ENCODE peak calls at places on chromosomes 6 and 20, in four cellular contexts. One of them, this sample, is unnamed.
A peak's percentile ranks its signal among the peaks of the same experiment; 100 is the strongest.

GRCh38 chr6:12602951-12603710 is 113.4 kb upstream of the PHACTR1 start:
- DNase-seq in fibroblast of the aortic adventitia: peak; percentile 95
- DNase-seq in epithelial cell of esophagus: peak; percentile 78
- DNase-seq in OCI-LY7: peak; percentile 77
- DNase-seq in this sample: no peak

GRCh38 chr20:35305682-35306556 is 13.7 kb upstream of the FAM83C start:
- DNase-seq in fibroblast of the aortic adventitia: peak; percentile 97
- DNase-seq in OCI-LY7: no peak
- DNase-seq in epithelial cell of esophagus: peak; percentile 100
- DNase-seq in this sample: no peak

GRCh38 chr20:53698321-53698978 is 104.8 kb upstream of the ZNF217 start:
- DNase-seq in fibroblast of the aortic adventitia: no peak
- DNase-seq in epithelial cell of esophagus: no peak
- DNase-seq in OCI-LY7: no peak
- DNase-seq in this sample: peak; percentile 26

GRCh38 chr6:37756141-37756540 is 58.5 kb upstream of the MDGA1 start:
- DNase-seq in fibroblast of the aortic adventitia: no peak
- DNase-seq in epithelial cell of esophagus: no peak
- DNase-seq in OCI-LY7: no peak
- DNase-seq in this sample: no peak

GRCh38 chr6:11803596-11803981 is 25.0 kb upstream of the ADTRP start:
- DNase-seq in epithelial cell of esophagus: no peak
- DNase-seq in fibroblast of the aortic adventitia: no peak
- DNase-seq in OCI-LY7: no peak
- DNase-seq in this sample: no peak

GRCh38 chr6:119479860-119480655 is 130.5 kb upstream of the MAN1A1 start:
- DNase-seq in fibroblast of the aortic adventitia: peak; percentile 78
- DNase-seq in OCI-LY7: no peak
- DNase-seq in epithelial cell of esophagus: peak; percentile 74
- DNase-seq in this sample: no peak

GRCh38 chr6:40308533-40309306 is 278.4 kb downstream of the LRFN2 start:
- DNase-seq in fibroblast of the aortic adventitia: peak; percentile 40
- DNase-seq in OCI-LY7: peak; percentile 59
- DNase-seq in epithelial cell of esophagus: peak; percentile 45
- DNase-seq in this sample: peak; percentile 73

GRCh38 chr6:108921547-108922331 is 73.5 kb downstream of the ARMC2 start:
- DNase-seq in OCI-LY7: no peak
- DNase-seq in epithelial cell of esophagus: peak; percentile 39
- DNase-seq in fibroblast of the aortic adventitia: peak; percentile 98
- DNase-seq in this sample: no peak

GRCh38 chr6:149405823-149406765 is 6.0 kb downstream of the SUMO4 start:
- DNase-seq in epithelial cell of esophagus: peak; percentile 52
- DNase-seq in OCI-LY7: no peak
- DNase-seq in fibroblast of the aortic adventitia: peak; percentile 51
- DNase-seq in this sample: no peak

GRCh38 chr6:160297310-160297709 is 38.7 kb upstream of the SLC22A2 start:
- DNase-seq in epithelial cell of esophagus: peak; percentile 18
- DNase-seq in OCI-LY7: no peak
- DNase-seq in fibroblast of the aortic adventitia: no peak
- DNase-seq in this sample: no peak
- TF ChIP-seq CTCF in epithelial cell of esophagus: no peak
- TF ChIP-seq CTCF in OCI-LY7: no peak
- TF ChIP-seq CTCF in fibroblast of the aortic adventitia: no peak
- TF ChIP-seq CTCF in this sample: no peak

DNA sequence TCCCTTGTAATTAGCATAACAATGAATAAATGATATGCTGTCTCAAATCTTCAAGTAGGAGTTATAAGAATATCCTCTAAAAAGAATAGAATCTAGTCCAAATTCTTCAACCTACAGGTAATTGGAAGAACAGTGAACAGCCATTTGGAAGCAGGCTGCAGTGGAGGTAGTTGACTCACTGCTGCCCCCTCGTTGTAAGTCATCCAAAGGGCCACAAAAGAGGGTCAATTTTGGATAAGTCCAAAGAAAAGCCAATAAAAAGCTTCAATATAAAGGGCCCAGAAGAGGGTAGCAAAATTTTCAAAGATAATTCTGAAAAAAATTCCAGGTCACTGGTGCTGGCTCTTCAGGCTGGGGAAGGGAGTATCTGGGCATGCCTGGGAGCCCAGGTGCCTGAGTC is 60.8 kb upstream of the SSTR4 start:
- DNase-seq in fibroblast of the aortic adventitia: peak; percentile 17
- DNase-seq in OCI-LY7: peak; percentile 2
- DNase-seq in epithelial cell of esophagus: peak; percentile 55
- DNase-seq in this sample: no peak
- TF ChIP-seq CTCF in fibroblast of the aortic adventitia: peak; percentile 38
- TF ChIP-seq CTCF in OCI-LY7: peak; percentile 69
- TF ChIP-seq CTCF in epithelial cell of esophagus: peak; percentile 51
- TF ChIP-seq CTCF in this sample: no peak

GRCh38 chr6:42507901-42508300 is 55.9 kb upstream of the UBR2 start:
- DNase-seq in epithelial cell of esophagus: no peak
- DNase-seq in OCI-LY7: no peak
- DNase-seq in fibroblast of the aortic adventitia: peak; percentile 19
- DNase-seq in this sample: no peak

GRCh38 chr6:42512498-42513042 is 51.3 kb upstream of the UBR2 start:
- DNase-seq in epithelial cell of esophagus: no peak
- DNase-seq in fibroblast of the aortic adventitia: no peak
- DNase-seq in OCI-LY7: no peak
- DNase-seq in this sample: no peak

GRCh38 chr6:42511803-42512422 is 51.9 kb upstream of the UBR2 start:
- DNase-seq in fibroblast of the aortic adventitia: peak; percentile 63
- DNase-seq in epithelial cell of esophagus: peak; percentile 32
- DNase-seq in OCI-LY7: no peak
- DNase-seq in this sample: no peak

GRCh38 chr6:42509765-42510164 is 54.1 kb upstream of the UBR2 start:
- DNase-seq in epithelial cell of esophagus: no peak
- DNase-seq in fibroblast of the aortic adventitia: no peak
- DNase-seq in OCI-LY7: no peak
- DNase-seq in this sample: no peak

DNA sequence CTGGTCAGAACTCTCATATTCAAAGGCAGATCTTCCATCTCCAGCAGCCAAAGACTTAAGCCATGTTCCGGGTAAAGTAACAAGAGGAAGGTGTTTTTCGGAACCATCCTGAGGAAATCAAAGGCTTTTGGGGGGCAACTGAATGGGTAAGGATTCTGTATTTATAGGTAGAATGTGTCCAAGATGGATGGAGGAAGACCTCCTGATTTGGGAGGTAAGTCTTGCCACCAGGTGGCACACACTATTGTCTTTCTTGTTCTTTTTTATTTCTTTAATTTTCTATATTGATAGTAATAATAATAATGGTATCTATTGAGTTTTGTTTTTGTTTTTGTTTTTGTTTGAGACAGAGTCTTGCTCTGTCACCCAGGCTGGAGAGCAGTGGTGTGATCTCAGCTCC is 53.0 kb upstream of the UBR2 start:
- DNase-seq in fibroblast of the aortic adventitia: no peak
- DNase-seq in epithelial cell of esophagus: no peak
- DNase-seq in OCI-LY7: no peak
- DNase-seq in this sample: no peak
- TF ChIP-seq CTCF in fibroblast of the aortic adventitia: no peak
- TF ChIP-seq CTCF in epithelial cell of esophagus: peak; percentile 28
- TF ChIP-seq CTCF in OCI-LY7: peak; percentile 51
- TF ChIP-seq CTCF in this sample: no peak

DNA sequence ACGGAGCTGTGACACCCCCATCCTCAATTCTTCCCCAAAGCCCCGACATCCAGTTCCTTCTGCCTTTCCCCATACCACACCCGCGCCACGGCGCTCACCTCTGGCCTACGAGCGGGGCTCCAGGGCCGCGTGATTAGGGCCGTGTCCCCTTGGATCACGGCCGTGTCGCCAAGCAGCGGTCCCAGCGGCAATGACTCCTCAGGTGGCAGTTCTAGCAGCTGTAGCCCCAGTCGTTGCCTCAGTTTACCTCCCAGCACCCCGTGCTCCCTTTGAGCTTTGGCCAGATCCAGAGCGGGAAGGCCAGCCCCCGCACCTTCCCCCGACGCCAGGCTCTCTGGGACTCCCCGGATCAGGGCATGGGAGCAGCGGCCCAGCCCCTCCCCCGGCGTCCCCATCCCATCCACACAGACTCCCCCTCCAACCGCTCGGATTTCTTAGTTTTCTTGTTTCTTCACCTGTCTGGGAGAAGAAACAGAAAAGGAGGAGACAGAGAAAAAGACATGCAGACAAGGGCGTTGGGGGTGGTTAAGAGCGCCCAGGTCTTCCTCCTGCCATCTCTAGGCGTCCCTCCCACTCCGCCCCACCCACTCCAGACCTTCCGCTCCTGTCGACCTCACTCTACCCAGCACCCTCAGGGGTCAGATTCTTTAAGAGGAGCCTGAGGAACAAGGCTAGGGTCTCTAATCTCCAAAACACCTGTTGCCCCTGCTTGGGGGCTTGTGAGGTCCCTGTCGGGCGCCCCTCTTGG is at the start of gene DDAH2:
- DNase-seq in epithelial cell of esophagus: no peak
- DNase-seq in OCI-LY7: no peak
- DNase-seq in fibroblast of the aortic adventitia: no peak
- DNase-seq in this sample: no peak
- TF ChIP-seq CTCF in epithelial cell of esophagus: peak; percentile 57
- TF ChIP-seq CTCF in OCI-LY7: peak; percentile 91
- TF ChIP-seq CTCF in fibroblast of the aortic adventitia: peak; percentile 37
- TF ChIP-seq CTCF in this sample: no peak

DNA sequence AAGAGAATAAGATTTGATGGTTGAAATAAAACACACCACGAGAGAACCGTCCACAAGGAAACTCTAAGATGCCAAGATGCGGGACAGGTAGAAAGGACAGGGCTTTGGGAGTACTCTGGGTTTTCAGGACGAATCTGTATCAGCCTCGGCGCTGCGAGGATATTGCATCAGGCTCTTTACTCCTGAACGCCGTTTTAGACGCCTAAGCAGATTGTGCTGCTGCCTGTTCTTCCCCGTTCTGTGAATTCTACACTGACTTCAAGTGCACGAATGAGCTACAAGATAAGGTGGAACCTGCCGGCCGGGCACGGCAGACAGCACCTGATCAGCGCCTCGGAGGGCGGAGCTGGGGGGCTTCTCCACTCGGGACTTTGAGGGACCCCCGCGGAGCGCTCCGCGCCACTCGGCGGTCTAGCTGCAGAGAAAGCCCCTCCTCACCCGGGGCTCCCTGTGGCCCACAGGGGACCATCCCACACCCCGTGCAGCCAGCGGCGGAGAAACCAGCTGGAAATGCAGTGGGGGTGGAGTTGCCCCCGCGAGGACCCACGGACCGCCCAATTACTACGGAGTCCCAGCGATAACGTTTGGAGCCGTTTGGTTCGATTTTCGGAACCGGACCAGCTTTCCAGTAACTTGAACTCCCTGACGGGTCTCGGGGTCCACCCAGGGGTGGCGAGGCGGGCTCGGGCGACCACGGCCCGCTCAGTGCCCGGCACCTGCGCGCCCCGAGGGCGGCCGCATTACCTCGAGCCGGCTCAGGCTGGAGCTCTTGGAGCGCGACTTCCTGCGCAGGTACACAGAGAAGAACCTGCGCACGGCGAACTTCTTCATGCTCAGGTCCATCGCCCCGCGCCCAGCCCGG is 643 bp downstream of the RPS6KA2 start:
- DNase-seq in epithelial cell of esophagus: peak; percentile 67
- DNase-seq in OCI-LY7: no peak
- DNase-seq in fibroblast of the aortic adventitia: peak; percentile 63
- DNase-seq in this sample: peak; percentile 29
- TF ChIP-seq CTCF in epithelial cell of esophagus: no peak
- TF ChIP-seq CTCF in OCI-LY7: no peak
- TF ChIP-seq CTCF in fibroblast of the aortic adventitia: no peak
- TF ChIP-seq CTCF in this sample: no peak

GRCh38 chr6:68958327-68958726 is 323.2 kb downstream of the ADGRB3 start:
- DNase-seq in OCI-LY7: peak; percentile 16
- DNase-seq in epithelial cell of esophagus: peak; percentile 6
- DNase-seq in fibroblast of the aortic adventitia: peak; percentile 5
- DNase-seq in this sample: no peak
- TF ChIP-seq CTCF in OCI-LY7: peak; percentile 66
- TF ChIP-seq CTCF in epithelial cell of esophagus: peak; percentile 23
- TF ChIP-seq CTCF in fibroblast of the aortic adventitia: no peak
- TF ChIP-seq CTCF in this sample: peak; percentile 6

DNA sequence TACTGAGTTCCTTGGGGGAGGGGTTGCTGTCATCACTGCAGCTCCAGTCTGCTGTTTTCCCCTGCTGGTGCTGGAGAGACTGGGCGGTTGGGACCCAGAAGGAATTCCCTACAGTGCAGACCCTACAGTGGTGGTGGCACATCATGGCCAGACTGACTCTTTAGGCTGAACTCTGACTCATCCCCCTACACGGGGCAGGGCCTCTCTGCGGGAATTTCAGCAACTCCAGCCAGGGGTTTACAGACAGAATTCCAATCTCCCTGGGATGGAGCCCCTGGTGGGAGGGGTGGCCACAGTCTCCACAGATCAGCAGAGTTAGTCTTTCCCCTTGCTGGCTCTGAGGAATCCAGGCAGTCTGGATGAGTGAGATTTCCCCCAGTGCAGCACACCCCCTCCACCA is 46.9 kb upstream of the MAPK13 start:
- DNase-seq in epithelial cell of esophagus: no peak
- DNase-seq in fibroblast of the aortic adventitia: no peak
- DNase-seq in OCI-LY7: no peak
- DNase-seq in this sample: no peak
- TF ChIP-seq CTCF in epithelial cell of esophagus: no peak
- TF ChIP-seq CTCF in fibroblast of the aortic adventitia: no peak
- TF ChIP-seq CTCF in OCI-LY7: no peak
- TF ChIP-seq CTCF in this sample: no peak

GRCh38 chr6:45375449-45375848 is 2.3 kb downstream of the SUPT3H start:
- DNase-seq in fibroblast of the aortic adventitia: no peak
- DNase-seq in OCI-LY7: no peak
- DNase-seq in epithelial cell of esophagus: no peak
- DNase-seq in this sample: no peak

GRCh38 chr6:45377041-45377554 is 636 bp downstream of the SUPT3H start:
- DNase-seq in epithelial cell of esophagus: peak; percentile 17
- DNase-seq in OCI-LY7: peak; percentile 14
- DNase-seq in fibroblast of the aortic adventitia: peak; percentile 38
- DNase-seq in this sample: peak; percentile 8

GRCh38 chr6:45377555-45378323 is at the start of gene SUPT3H:
- DNase-seq in epithelial cell of esophagus: peak; percentile 91
- DNase-seq in OCI-LY7: peak; percentile 92
- DNase-seq in fibroblast of the aortic adventitia: peak; percentile 90
- DNase-seq in this sample: peak; percentile 91

GRCh38 chr6:45376310-45377040 is 1.3 kb downstream of the SUPT3H start:
- DNase-seq in epithelial cell of esophagus: peak; percentile 6
- DNase-seq in fibroblast of the aortic adventitia: peak; percentile 84
- DNase-seq in OCI-LY7: no peak
- DNase-seq in this sample: no peak

DNA sequence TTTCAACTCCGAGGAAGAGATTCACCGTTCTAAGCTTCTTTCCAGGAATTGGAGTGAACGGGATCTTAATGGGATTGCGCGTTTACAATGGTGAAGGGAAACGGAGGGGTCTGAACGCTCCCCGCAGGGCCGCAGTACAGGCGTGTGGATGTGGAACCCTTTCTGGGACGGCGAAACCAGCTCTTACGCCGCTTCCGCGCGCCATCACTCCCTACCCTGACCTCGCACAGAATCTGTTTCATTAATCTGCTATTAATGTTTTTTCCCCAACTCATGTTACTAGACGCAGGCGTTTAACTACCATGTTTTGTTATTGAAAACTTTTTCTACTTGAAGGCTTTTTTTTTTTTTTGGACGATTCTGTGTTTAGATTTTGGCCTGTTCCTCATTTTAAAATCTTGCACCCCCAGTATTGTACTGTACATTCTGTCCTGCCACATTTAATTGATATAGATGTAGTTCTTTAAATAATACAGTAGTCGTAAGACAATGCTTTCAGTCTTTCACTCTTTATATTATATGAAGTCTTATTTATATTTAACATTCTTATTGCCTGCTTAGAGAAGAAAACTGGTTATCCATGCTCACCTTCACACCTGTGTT is 691 bp upstream of the SUPT3H start:
- DNase-seq in epithelial cell of esophagus: peak; percentile 38
- DNase-seq in OCI-LY7: no peak
- DNase-seq in fibroblast of the aortic adventitia: no peak
- DNase-seq in this sample: peak; percentile 16
- TF ChIP-seq CTCF in epithelial cell of esophagus: peak; percentile 3
- TF ChIP-seq CTCF in OCI-LY7: no peak
- TF ChIP-seq CTCF in fibroblast of the aortic adventitia: no peak
- TF ChIP-seq CTCF in this sample: no peak

This sample was measured in GM10248.